ENCODE peak calls at places on chromosomes 13 and 19, in four cellular contexts. J, F, W and O are unnamed samples.

GRCh38 chr13:33158830-33159229 is 126.7 kb downstream of the STARD13 start:
- DNase-seq in J (no peak), W (no peak), F (no peak), O (no peak)

GRCh38 chr19:4707956-4708650 is 15.5 kb downstream of the DPP9 start:
- DNase-seq in W (no peak), J (no peak), F (no peak), O (no peak)

GRCh38 chr19:751501-752341 is 809 bp downstream of the MISP start:
- DNase-seq in F (no peak), W (no peak), J (no peak), O (no peak)

GRCh38 chr19:17721821-17722220 is 2.5 kb downstream of the MAP1S start:
- DNase-seq in F (no peak), W (peak), J (no peak), O (no peak)

GRCh38 chr19:47310819-47311218 is 1.2 kb downstream of the C5AR1 start:
- DNase-seq in J (no peak), W (peak), F (no peak), O (peak)

GRCh38 chr13:99984463-99985242 is 3.1 kb downstream of the ZIC2 start:
- DNase-seq in F (no peak), J (no peak), W (no peak), O (no peak)

GRCh38 chr13:31310781-31311180 is 111.0 kb downstream of the B3GLCT start:
- DNase-seq in W (no peak), F (no peak), J (no peak), O (no peak)

GRCh38 chr13:98622926-98623325 is 46.0 kb upstream of the STK24 start:
- DNase-seq in J (no peak), W (no peak), F (no peak), O (no peak)

GRCh38 chr19:37692956-37693660 is 26.5 kb downstream of the ZNF607 start:
- DNase-seq in F (no peak), J (no peak), W (no peak), O (no peak)

GRCh38 chr19:2561895-2562294 is 86.0 kb downstream of the GADD45B start:
- DNase-seq in J (peak), F (peak), W (peak), O (no peak)

GRCh38 chr19:1649706-1650626 is 2.4 kb downstream of the TCF3 start:
- DNase-seq in F (no peak), W (no peak), J (no peak), O (no peak)

GRCh38 chr13:41554626-41555386 is 97.5 kb downstream of the RGCC start:
- DNase-seq in J (peak), F (peak), W (no peak), O (no peak)

GRCh38 chr13:29903524-29903923 is 53.1 kb upstream of the UBL3 start:
- DNase-seq in J (no peak), F (no peak), W (no peak), O (no peak)

GRCh38 chr13:28147489-28147888 is 9.1 kb downstream of the PAN3 start:
- DNase-seq in J (no peak), F (no peak), W (no peak), O (no peak)

GRCh38 chr13:111281751-111282311 is 38.6 kb upstream of the TEX29 start:
- DNase-seq in W (no peak), J (no peak), F (no peak), O (peak)

GRCh38 chr19:6103217-6103644 is 7.1 kb downstream of the RFX2 start:
- DNase-seq in F (no peak), J (no peak), W (no peak), O (no peak)

GRCh38 chr19:5291588-5292193 is 48.9 kb downstream of the PTPRS start:
- DNase-seq in J (no peak), W (no peak), F (no peak), O (no peak)

GRCh38 chr13:27035892-27036235 is 135.7 kb downstream of the USP12 start:
- DNase-seq in W (no peak), F (no peak), J (no peak), O (no peak)

GRCh38 chr13:113299951-113300350 is 2.9 kb downstream of the LAMP1 start:
- DNase-seq in J (peak), F (no peak), W (peak), O (no peak)

GRCh38 chr19:17996826-17997316 is 11.1 kb upstream of the ARRDC2 start:
- DNase-seq in W (peak), F (peak), J (peak), O (no peak)

GRCh38 chr19:42091300-42092266 is 15.6 kb downstream of the ZNF574 start:
- DNase-seq in W (no peak), J (no peak), F (no peak), O (no peak)

GRCh38 chr19:14577885-14578427 is 4.9 kb upstream of the CLEC17A start:
- DNase-seq in F (peak), J (peak), W (no peak), O (no peak)

GRCh38 chr13:109869312-109870237 is 83.2 kb upstream of the IRS2 start:
- DNase-seq in J (no peak), F (no peak), W (no peak), O (no peak)

GRCh38 chr19:18613589-18614234 is 1.0 kb downstream of the TMEM59L start:
- DNase-seq in J (no peak), F (no peak), W (no peak), O (no peak)

GRCh38 chr13:67506407-67506806 is 276.3 kb upstream of the PCDH9 start:
- DNase-seq in J (no peak), W (no peak), F (no peak), O (no peak)

GRCh38 chr19:18385675-18386542 is at the start of gene GDF15:
- DNase-seq in W (no peak), J (peak), F (peak), O (no peak)

GRCh38 chr19:40460185-40460584 is 5.4 kb downstream of the BLVRB start:
- DNase-seq in J (no peak), F (no peak), W (no peak), O (no peak)

GRCh38 chr13:42107006-42107405 is 58.6 kb downstream of the DGKH start:
- DNase-seq in J (no peak), F (no peak), W (no peak), O (no peak)

GRCh38 chr13:94140027-94140426 is 339.5 kb downstream of the DCT start:
- DNase-seq in J (no peak), F (no peak), W (no peak), O (no peak)

GRCh38 chr19:18477974-18478373 is 40.0 kb upstream of the ISYNA1 start:
- DNase-seq in J (peak), W (no peak), F (no peak), O (no peak)